ENCODE peak calls at places on chromosomes 4 and X, in four cellular contexts. M is glutamatergic neuron, A is PC-3, D is fibroblast of mammary gland. B is an unnamed sample.

GRCh38 chr4:127997534-127998388 is 32.6 kb downstream of the ABHD18 start:
- DNase-seq in M (no peak), D (peak), A (peak), B (no peak)

GRCh38 chrX:55159556-55159955 is 60.6 kb upstream of the PAGE5 start:
- DNase-seq in A (no peak), M (no peak), D (no peak), B (no peak)

GRCh38 chrX:37726346-37726745 is 40.8 kb downstream of the XK start:
- DNase-seq in A (no peak), M (no peak), D (no peak), B (no peak)

GRCh38 chr4:178293601-178294000 is 851.4 kb upstream of the AGA start:
- DNase-seq in D (no peak), A (no peak), M (no peak), B (no peak)

GRCh38 chrX:69552512-69552911 is 48.4 kb downstream of the NALF2 start:
- DNase-seq in D (no peak), A (no peak), M (no peak), B (no peak)

GRCh38 chr4:172654482-172654881 is 514.1 kb upstream of the GALNT7 start:
- DNase-seq in D (no peak), A (no peak), M (no peak), B (no peak)

GRCh38 chrX:115642895-115643530 is 82.0 kb downstream of the PLS3 start:
- DNase-seq in M (no peak), A (peak), D (peak), B (peak)

GRCh38 chrX:150849996-150850720 is 48.3 kb downstream of the CD99L2 start:
- DNase-seq in D (no peak), M (no peak), A (no peak), B (no peak)

GRCh38 chr4:165394275-165394674 is 15.5 kb downstream of the CPE start:
- DNase-seq in M (no peak), D (peak), A (peak), B (no peak)

GRCh38 chr4:14177987-14178386 is 550.5 kb upstream of the BOD1L1 start:
- DNase-seq in A (no peak), M (no peak), D (no peak), B (no peak)

GRCh38 chr4:41683321-41683720 is 65.2 kb downstream of the PHOX2B start:
- DNase-seq in A (no peak), D (no peak), M (no peak), B (no peak)

GRCh38 chr4:118237531-118237930 is 115.3 kb downstream of the PRSS12 start:
- DNase-seq in A (no peak), D (no peak), M (no peak), B (no peak)

GRCh38 chrX:48989483-48989882 is 12.6 kb downstream of the GRIPAP1 start:
- DNase-seq in M (no peak), A (no peak), D (no peak), B (no peak)

GRCh38 chrX:136892412-136892811 is 11.9 kb upstream of the RBMX start:
- DNase-seq in M (no peak), D (no peak), A (no peak), B (no peak)

GRCh38 chr4:1654216-1654945 is 29.7 kb downstream of the FAM53A start:
- DNase-seq in D (no peak), M (no peak), A (no peak), B (no peak)

GRCh38 chrX:53156207-53156596 is 62.3 kb downstream of the KANTR start:
- DNase-seq in A (no peak), D (no peak), M (no peak), B (no peak)

GRCh38 chrX:20265221-20265725 is 1.4 kb downstream of the RPS6KA3 start:
- DNase-seq in M (peak), A (peak), D (peak), B (peak)

DNA sequence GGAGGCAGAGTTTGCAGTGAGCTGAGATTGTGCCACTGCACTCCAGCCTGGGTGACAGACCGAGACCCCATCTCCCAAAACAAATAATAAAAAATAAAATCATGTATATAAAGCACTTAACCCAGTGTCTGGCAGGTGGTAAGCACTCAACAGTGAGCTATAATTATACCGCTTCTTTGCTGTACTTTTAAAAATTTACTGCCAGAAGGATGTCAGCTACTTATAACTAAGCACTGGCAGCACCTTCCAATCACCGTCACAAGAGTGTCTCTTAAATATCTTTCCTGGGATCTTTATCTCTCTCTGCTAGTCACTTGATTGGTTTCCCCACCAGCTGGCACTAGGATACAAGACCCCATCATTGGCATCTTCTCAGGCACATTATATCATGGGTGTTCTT is 53.9 kb upstream of the DAPP1 start:
- DNase-seq in A (no peak), D (no peak), M (no peak), B (no peak)
- TF ChIP-seq CTCF in A (no peak), D (no peak), M (no peak), B (no peak)

GRCh38 chr4:6699903-6700302 is 6.2 kb downstream of the S100P start:
- DNase-seq in D (no peak), A (no peak), M (no peak), B (no peak)

GRCh38 chr4:6703786-6704185 is 5.9 kb downstream of the MRFAP1L1 start:
- DNase-seq in A (no peak), D (peak), M (no peak), B (no peak)

GRCh38 chr4:6702761-6703160 is 6.9 kb downstream of the MRFAP1L1 start:
- DNase-seq in D (no peak), A (no peak), M (no peak), B (no peak)

GRCh38 chr4:6705638-6706037 is 4.0 kb downstream of the MRFAP1L1 start:
- DNase-seq in M (no peak), D (no peak), A (no peak), B (no peak)

GRCh38 chr4:6701371-6701770 is 7.7 kb downstream of the S100P start:
- DNase-seq in M (no peak), A (peak), D (no peak), B (peak)
- TF ChIP-seq CTCF in M (peak), A (peak), D (peak), B (peak)

DNA sequence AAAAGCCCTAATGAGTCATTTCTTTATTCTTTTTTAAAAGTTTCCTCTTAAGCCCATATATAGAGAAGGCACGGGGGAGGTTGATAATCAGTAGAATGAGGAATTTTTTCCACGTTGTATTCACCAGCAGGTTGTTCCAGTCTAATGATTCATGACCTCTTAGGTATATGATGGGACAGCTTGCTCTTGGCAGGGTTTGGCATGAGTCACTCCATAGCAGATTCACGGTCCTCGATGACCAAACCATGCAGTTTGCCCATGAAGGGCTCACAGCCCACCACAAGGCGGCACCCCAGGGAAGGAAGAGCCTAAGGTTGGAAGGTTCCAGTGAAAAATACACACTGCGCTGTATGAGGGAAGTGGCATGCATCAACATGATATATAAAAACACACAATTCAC is 623.8 kb upstream of the DIPK2B start:
- DNase-seq in D (peak), A (peak), M (peak), B (peak)
- TF ChIP-seq CTCF in D (peak), A (peak), M (no peak), B (peak)

GRCh38 chr4:76982638-76983579 is 33.4 kb downstream of the SEPTIN11 start:
- DNase-seq in D (peak), M (no peak), A (no peak), B (no peak)
- TF ChIP-seq CTCF in D (peak), M (peak), A (peak), B (peak)

DNA sequence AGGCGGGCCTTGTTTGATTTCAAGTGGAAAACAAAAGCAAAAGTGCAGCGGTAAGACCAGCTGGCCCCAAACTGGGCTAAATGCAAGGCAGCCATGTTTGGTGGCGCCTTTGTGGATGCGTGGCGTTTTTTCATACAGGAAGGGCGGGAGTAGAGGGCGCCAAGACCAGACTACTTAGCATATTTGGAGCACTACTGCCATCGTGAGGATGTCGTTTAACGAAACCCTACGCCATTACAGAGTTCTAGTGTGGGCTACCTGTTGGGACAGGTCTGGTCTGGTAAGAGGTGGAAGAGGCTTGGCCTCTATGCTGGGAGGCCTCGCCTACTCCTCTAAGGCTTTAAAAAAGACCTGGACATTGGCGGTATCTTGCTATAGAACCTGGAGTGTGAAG is 230.7 kb upstream of the STK26 start:
- DNase-seq in M (no peak), D (peak), A (peak), B (no peak)
- TF ChIP-seq CTCF in M (no peak), D (peak), A (no peak), B (no peak)

GRCh38 chr4:152099061-152099425 is 338.2 kb upstream of the GATB start:
- DNase-seq in A (no peak), M (no peak), D (no peak), B (no peak)
- TF ChIP-seq CTCF in A (no peak), M (no peak), D (no peak), B (no peak)

B was measured in endothelial cell.